ENCODE peak calls at places on chromosome 18, in ten cellular contexts. H, U, V, D, G, S, R, Q, K and A are unnamed samples.

GRCh38 chr18:8752329-8752728 is 47.0 kb downstream of the MTCL1 start:
- DNase-seq in V (no peak), Q (no peak), D (no peak), R (no peak), K (no peak), S (no peak), U (no peak), H (no peak), G (no peak), A (no peak)

GRCh38 chr18:47283476-47283875 is 32.0 kb upstream of the SKOR2 start:
- DNase-seq in R (no peak), D (no peak), V (peak; percentile 42), Q (no peak), S (no peak), G (no peak), H (no peak), K (no peak), U (no peak), A (no peak)

GRCh38 chr18:61831071-61831470 is 61.7 kb downstream of the RNF152 start:
- DNase-seq in V (peak; percentile 15), K (no peak), S (peak; percentile 21), G (no peak), U (no peak), Q (no peak), R (no peak), H (no peak), D (no peak), A (no peak)

GRCh38 chr18:50266248-50266704 is at the start of gene CFAP53:
- DNase-seq in D (peak; percentile 91), Q (peak; percentile 93), V (peak; percentile 87), H (peak; percentile 80), G (peak; percentile 91), K (peak; percentile 71), R (peak; percentile 96), S (peak; percentile 94), U (peak; percentile 96), A (peak; percentile 98)

GRCh38 chr18:10912790-10913560 is 236.4 kb downstream of the PIEZO2 start:
- DNase-seq in U (peak; percentile 66), K (no peak), G (no peak), D (no peak), H (peak; percentile 6), S (no peak), Q (no peak), R (peak; percentile 44), V (peak; percentile 90), A (no peak)

GRCh38 chr18:58449366-58449935 is 179.4 kb downstream of the ALPK2 start:
- DNase-seq in R (no peak), V (peak; percentile 24), D (no peak), Q (no peak), U (no peak), G (no peak), K (no peak), H (no peak), S (no peak), A (no peak)

GRCh38 chr18:58721586-58722160 is 50.4 kb downstream of the MALT1 start:
- DNase-seq in V (peak; percentile 7), Q (no peak), S (no peak), K (no peak), H (no peak), U (no peak), D (no peak), R (peak; percentile 47), G (no peak), A (no peak)

GRCh38 chr18:63137999-63138448 is 181.5 kb downstream of the BCL2 start:
- DNase-seq in G (peak; percentile 45), D (no peak), H (no peak), Q (no peak), S (no peak), K (no peak), U (no peak), R (peak; percentile 44), V (no peak), A (peak; percentile 56)

GRCh38 chr18:77622009-77622692 is 372.5 kb downstream of the GALR1 start:
- DNase-seq in H (no peak), G (no peak), D (no peak), S (no peak), V (no peak), K (no peak), U (no peak), R (no peak), Q (no peak), A (no peak)

GRCh38 chr18:60892855-60893254 is 440.4 kb upstream of the CDH20 start:
- DNase-seq in G (no peak), D (no peak), S (no peak), Q (peak; percentile 54), U (no peak), K (no peak), R (no peak), V (peak; percentile 50), H (peak; percentile 3), A (no peak)

GRCh38 chr18:37778417-37779165 is 213.0 kb upstream of the CELF4 start:
- DNase-seq in H (no peak), U (peak; percentile 92), G (peak; percentile 29), S (peak; percentile 89), Q (peak; percentile 64), K (peak; percentile 35), D (peak; percentile 93), V (no peak), R (peak; percentile 69), A (no peak)

GRCh38 chr18:78406743-78407455 is 572.7 kb upstream of the SALL3 start:
- DNase-seq in H (no peak), S (no peak), D (no peak), G (no peak), U (no peak), Q (peak; percentile 65), R (no peak), K (no peak), V (no peak), A (no peak)

GRCh38 chr18:11962586-11962985 is 18.7 kb upstream of the IMPA2 start:
- DNase-seq in R (no peak), H (no peak), K (no peak), Q (no peak), V (no peak), S (no peak), U (no peak), G (no peak), D (no peak), A (no peak)

GRCh38 chr18:62986490-62986889 is 271.1 kb downstream of the PHLPP1 start:
- DNase-seq in V (no peak), K (no peak), D (no peak), Q (no peak), R (no peak), H (no peak), U (no peak), G (no peak), S (no peak), A (no peak)

GRCh38 chr18:11570770-11571169 is 38.6 kb upstream of the SLC35G4 start:
- DNase-seq in S (no peak), V (peak; percentile 46), Q (no peak), R (no peak), G (no peak), H (peak; percentile 4), K (no peak), U (no peak), D (no peak), A (no peak)

GRCh38 chr18:28736951-28737350 is 560.0 kb upstream of the CDH2 start:
- DNase-seq in H (no peak), R (no peak), U (no peak), Q (no peak), S (no peak), G (no peak), V (peak; percentile 9), D (no peak), K (no peak), A (no peak)

GRCh38 chr18:55605820-55606252 is 17.8 kb upstream of the TCF4 start:
- DNase-seq in H (no peak), G (no peak), D (no peak), R (no peak), U (no peak), S (no peak), Q (no peak), V (no peak), K (no peak), A (peak; percentile 6)

GRCh38 chr18:80033181-80034067 is 810 bp upstream of the RBFA start:
- DNase-seq in R (no peak), U (no peak), H (peak; percentile 50), V (no peak), S (peak; percentile 81), D (peak; percentile 71), Q (no peak), K (peak; percentile 32), G (peak; percentile 60), A (peak; percentile 86)

GRCh38 chr18:43034683-43035500 is 80.6 kb downstream of the RIT2 start:
- DNase-seq in R (no peak), Q (no peak), K (no peak), H (no peak), G (no peak), S (no peak), V (no peak), D (peak; percentile 23), U (no peak), A (no peak)

GRCh38 chr18:22285299-22286140 is 116.1 kb downstream of the GATA6 start:
- DNase-seq in G (no peak), V (peak; percentile 28), D (no peak), U (no peak), H (no peak), R (no peak), S (no peak), Q (no peak), K (no peak), A (no peak)

GRCh38 chr18:2150566-2150965 is 420.7 kb downstream of the METTL4 start:
- DNase-seq in R (no peak), H (no peak), K (no peak), S (no peak), V (no peak), G (no peak), U (no peak), Q (no peak), D (no peak), A (no peak)

GRCh38 chr18:36099311-36099710 is 29.8 kb downstream of the SLC39A6 start:
- DNase-seq in D (no peak), H (no peak), V (no peak), R (no peak), K (no peak), S (no peak), Q (no peak), U (no peak), G (no peak), A (no peak)

GRCh38 chr18:79385749-79386341 is 9.9 kb upstream of the NFATC1 start:
- DNase-seq in Q (no peak), K (no peak), V (no peak), U (no peak), S (no peak), G (no peak), R (no peak), D (no peak), H (no peak), A (no peak)

GRCh38 chr18:48889115-48889941 is 61.4 kb downstream of the SMAD7 start:
- DNase-seq in G (no peak), D (peak; percentile 73), V (no peak), U (peak; percentile 88), S (peak; percentile 72), K (no peak), Q (peak; percentile 74), H (no peak), R (peak; percentile 79), A (no peak)

GRCh38 chr18:25102657-25103056 is 249.3 kb downstream of the ZNF521 start:
- DNase-seq in V (no peak), S (no peak), D (no peak), G (no peak), R (no peak), Q (no peak), U (no peak), K (no peak), H (no peak), A (no peak)

GRCh38 chr18:2680216-2680792 is 24.8 kb downstream of the SMCHD1 start:
- DNase-seq in Q (no peak), K (no peak), S (no peak), U (no peak), G (no peak), V (no peak), H (no peak), D (no peak), R (no peak), A (no peak)

GRCh38 chr18:62763101-62763521 is 47.8 kb downstream of the PHLPP1 start:
- DNase-seq in H (no peak), V (peak; percentile 27), D (no peak), U (no peak), G (no peak), Q (no peak), K (no peak), R (no peak), S (no peak), A (no peak)

GRCh38 chr18:13375302-13376255 is 157.0 kb downstream of the LDLRAD4 start:
- DNase-seq in H (peak; percentile 81), Q (peak; percentile 74), D (no peak), U (no peak), G (no peak), S (peak; percentile 64), R (peak; percentile 89), V (peak; percentile 90), K (peak; percentile 61), A (no peak)